ENCODE peak calls at places on chromosome 12, in five cellular contexts. Q is HCT116; W is cardiac muscle cell; U is CD4-positive, CD25-positive, alpha-beta regulatory T cell; I is fibroblast of lung. D is an unnamed sample. For H3K9me3, H3K4me1 and H3K36me3, the result is how much of the 10 kb centered on the place peaks cover.

GRCh38 chr12:116381240-116381743 is 103.8 kb upstream of the MED13L start:
- DNase-seq in Q (no peak), W (no peak), U (no peak), I (no peak), D (no peak)

GRCh38 chr12:27771470-27772327 is 8.3 kb upstream of the KLHL42 start:
- DNase-seq in Q (no peak), W (no peak), U (no peak), I (no peak), D (no peak)

GRCh38 chr12:9040484-9041186 is 51.3 kb downstream of the KLRG1 start:
- DNase-seq in Q (no peak), W (no peak), U (no peak), I (no peak), D (no peak)

GRCh38 chr12:25377475-25378179 is 126.9 kb upstream of the KRAS start:
- DNase-seq in Q (no peak), W (peak), U (no peak), I (peak), D (no peak)

GRCh38 chr12:332581-333205 is 56.4 kb downstream of the KDM5A start:
- DNase-seq in Q (no peak), W (peak), U (no peak), I (peak), D (no peak)

GRCh38 chr12:30725739-30726138 is 29.0 kb downstream of the CAPRIN2 start:
- DNase-seq in Q (peak), W (peak), U (no peak), I (peak), D (no peak)

GRCh38 chr12:52022841-52023181 is 16.1 kb downstream of the TAMALIN start:
- DNase-seq in Q (no peak), W (no peak), U (no peak), I (no peak), D (peak)

GRCh38 chr12:110743571-110744093 is 941 bp upstream of the PPP1CC start:
- DNase-seq in Q (no peak), W (peak), U (no peak), I (peak), D (no peak)

GRCh38 chr12:67885370-67886169 is 103.7 kb upstream of the IFNG-AS1 start:
- DNase-seq in Q (no peak), W (peak), U (no peak), I (peak), D (no peak)

GRCh38 chr12:44509471-44509870 is 366.6 kb downstream of the NELL2 start:
- DNase-seq in Q (no peak), W (no peak), U (no peak), I (peak), D (no peak)

GRCh38 chr12:121295123-121295745 is 1.3 kb downstream of the CAMKK2 start:
- DNase-seq in Q (no peak), W (no peak), U (no peak), I (no peak), D (peak)

GRCh38 chr12:124995200-124995961 is 1.9 kb downstream of the BRI3BP start:
- DNase-seq in Q (no peak), W (no peak), U (no peak), I (no peak), D (peak)

GRCh38 chr12:91622981-91623380 is 440.4 kb upstream of the DCN start:
- DNase-seq in Q (no peak), W (no peak), U (no peak), I (no peak), D (no peak)

GRCh38 chr12:77122661-77123060 is 57.3 kb upstream of the E2F7 start:
- DNase-seq in Q (no peak), W (peak), U (no peak), I (peak), D (no peak)

GRCh38 chr12:1795221-1795784 is 25.1 kb upstream of the LRTM2 start:
- DNase-seq in Q (no peak), W (no peak), U (no peak), I (no peak), D (no peak)

GRCh38 chr12:123142948-123143752 is 7.7 kb downstream of the PITPNM2 start:
- DNase-seq in Q (peak), W (no peak), U (no peak), I (peak), D (no peak)

GRCh38 chr12:53751336-53752191 is at the start of gene CISTR:
- DNase-seq in Q (no peak), W (no peak), U (no peak), I (no peak), D (no peak)

GRCh38 chr12:2884810-2885209 is 5.9 kb upstream of the TULP3 start:
- DNase-seq in Q (no peak), W (no peak), U (no peak), I (no peak), D (no peak)

GRCh38 chr12:1374296-1374695 is 220.1 kb downstream of the FBXL14 start:
- DNase-seq in Q (no peak), W (no peak), U (no peak), I (peak), D (no peak)

GRCh38 chr12:130097342-130097741 is 64.9 kb upstream of the FZD10 start:
- DNase-seq in Q (no peak), W (no peak), U (no peak), I (no peak), D (no peak)

GRCh38 chr12:79001404-79001803 is 136.8 kb downstream of the SYT1 start:
- DNase-seq in Q (no peak), W (no peak), U (no peak), I (no peak), D (no peak)

GRCh38 chr12:53726946-53727309 is 324 bp downstream of the CALCOCO1 start:
- DNase-seq in Q (no peak), W (peak), U (no peak), I (peak), D (no peak)

GRCh38 chr12:102023343-102023930 is 38.4 kb downstream of the WASHC3 start:
- DNase-seq in Q (no peak), W (peak), U (no peak), I (peak), D (no peak)

GRCh38 chr12:50788562-50788961 is 24.7 kb downstream of the ATF1 start:
- DNase-seq in Q (no peak), W (peak), U (no peak), I (peak), D (no peak)

GRCh38 chr12:26938660-26939185 is 453 bp downstream of the FGFR1OP2 start:
- DNase-seq in Q (peak), W (no peak), U (peak), I (no peak), D (no peak)

GRCh38 chr12:50083301-50083700 is 1.8 kb upstream of the SMARCD1 start:
- DNase-seq in Q (no peak), W (no peak), U (no peak), I (no peak), D (no peak)

GRCh38 chr12:52151859-52152783 is 39.7 kb downstream of the KRT80 start:
- DNase-seq in Q (no peak), W (peak), U (peak), I (peak), D (peak)

GRCh38 chr12:102962532-102962931 is 5.1 kb downstream of the ASCL1 start:
- DNase-seq in Q (no peak), W (no peak), U (no peak), I (no peak), D (no peak)

GRCh38 chr12:53053223-53054111 is 3.6 kb downstream of the TNS2 start:
- DNase-seq in Q (peak), W (peak), U (peak), I (no peak), D (no peak)

GRCh38 chr12:120554658-120555057 is 20.5 kb downstream of the RNF10 start:
- DNase-seq in Q (no peak), W (no peak), U (no peak), I (no peak), D (no peak)

GRCh38 chr12:96434107-96434506 is 33.9 kb upstream of the CDK17 start:
- DNase-seq in Q (no peak), W (peak), U (peak), I (peak), D (no peak)

GRCh38 chr12:52506858-52507715 is 13.1 kb downstream of the KRT5 start:
- DNase-seq in Q (no peak), W (peak), U (no peak), I (peak), D (peak)

GRCh38 chr12:132635076-132635955 is 16.7 kb downstream of the P2RX2 start:
- DNase-seq in Q (no peak), W (no peak), U (no peak), I (no peak), D (no peak)

GRCh38 chr12:83389237-83389996 is 702.7 kb downstream of the TMTC2 start:
- DNase-seq in Q (peak), W (no peak), U (no peak), I (no peak), D (no peak)

GRCh38 chr12:57793920-57794319 is 11.3 kb downstream of the TSFM start:
- DNase-seq in Q (no peak), W (peak), U (no peak), I (peak), D (no peak)

GRCh38 chr12:111034148-111034910 is 114.0 kb upstream of the MYL2 start:
- DNase-seq in Q (no peak), W (no peak), U (no peak), I (peak), D (peak)

DNA sequence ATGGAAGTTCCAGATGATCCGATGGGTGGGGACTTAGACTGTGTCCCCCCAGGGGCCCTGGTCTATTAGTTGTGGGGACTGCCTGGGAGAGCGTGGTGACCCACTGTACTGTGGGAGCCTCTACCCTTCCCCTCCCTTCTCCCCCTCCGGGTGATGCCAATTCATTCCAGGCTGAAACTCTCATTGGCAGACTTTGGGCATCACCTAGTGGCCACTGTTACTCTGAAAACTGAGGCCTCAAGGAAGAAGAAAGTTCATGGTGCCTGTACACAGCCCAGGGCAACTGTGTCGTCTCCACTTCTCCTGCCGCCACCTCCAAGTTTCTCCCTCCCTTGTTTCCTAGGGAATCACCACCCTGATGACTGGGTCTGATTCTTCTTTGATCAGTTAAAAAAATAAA is 173.6 kb upstream of the ALG10B start:
- DNase-seq in Q (no peak), W (no peak), U (no peak), I (no peak), D (no peak)
- H3K9me3 ChIP-seq in Q (under half), W (under half), U (under half), I (under half), D (under half)

DNA sequence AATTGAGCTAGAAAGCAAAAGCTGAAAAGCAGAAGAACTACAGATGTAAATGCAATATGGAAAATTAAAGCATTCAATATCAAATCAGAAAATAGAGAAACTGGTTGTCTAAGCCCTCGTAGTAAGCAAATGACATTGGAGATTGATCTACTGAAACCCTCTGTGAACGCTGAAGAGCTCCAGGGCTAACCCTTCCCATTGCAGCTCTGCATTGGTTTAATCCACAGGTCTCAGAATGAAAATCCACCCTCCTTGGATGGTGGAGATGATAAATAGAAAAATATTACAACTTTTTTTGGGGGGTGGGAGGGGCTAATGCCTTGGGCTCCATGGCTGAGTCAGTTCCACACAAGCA is 40.5 kb downstream of the CORO1C start:
- DNase-seq in Q (no peak), W (no peak), U (no peak), I (no peak), D (no peak)
- H3K4me1 ChIP-seq in Q (under half), W (half or more), U (under half), I (under half), D (under half)

DNA sequence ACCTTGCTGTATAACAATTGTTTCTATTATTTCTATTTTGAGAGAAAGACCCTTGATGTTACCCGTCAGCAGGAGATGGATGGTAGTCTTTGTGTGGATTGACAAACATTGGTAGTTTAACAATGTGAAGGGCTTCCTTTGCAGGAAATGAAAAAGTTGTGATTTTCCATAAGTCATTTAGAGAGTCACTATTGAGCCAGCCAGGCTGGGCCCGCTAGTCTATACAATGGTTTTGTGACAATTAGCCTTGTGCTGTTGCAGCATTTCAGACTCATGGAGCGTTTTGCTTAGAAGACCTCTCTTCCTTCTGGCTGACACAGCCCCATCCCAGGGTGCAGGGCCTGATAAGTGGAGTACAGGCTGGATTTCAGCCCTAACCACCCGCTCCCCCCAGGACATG is 18.3 kb upstream of the SLC38A2 start:
- DNase-seq in Q (no peak), W (no peak), U (no peak), I (no peak), D (no peak)
- H3K36me3 ChIP-seq in Q (under half), W (under half), U (under half), I (under half), D (under half)

GRCh38 chr12:46910830-46911229 is 85.0 kb upstream of the SLC38A4 start:
- DNase-seq in Q (no peak), W (no peak), U (no peak), I (no peak), D (no peak)

GRCh38 chr12:46915082-46915481 is 89.3 kb upstream of the SLC38A4 start:
- DNase-seq in Q (no peak), W (peak), U (no peak), I (peak), D (no peak)

GRCh38 chr12:46916796-46917419 is 91.1 kb upstream of the SLC38A4 start:
- DNase-seq in Q (no peak), W (no peak), U (no peak), I (peak), D (no peak)

GRCh38 chr12:46915861-46916260 is 90.1 kb upstream of the SLC38A4 start:
- DNase-seq in Q (no peak), W (peak), U (no peak), I (peak), D (no peak)

GRCh38 chr12:46914336-46914735 is 88.5 kb upstream of the SLC38A4 start:
- DNase-seq in Q (no peak), W (no peak), U (no peak), I (no peak), D (no peak)
- H3K9me3 ChIP-seq in Q (under half), W (under half), U (under half), I (under half), D (under half)